ENCODE peak calls at places on chromosomes 2 and 18, in eight cellular contexts. I is fibroblast of villous mesenchyme, D is lung, T is fibroblast of the aortic adventitia, P is astrocyte, N is endothelial cell, B is mammary epithelial cell, E is psoas muscle. H is an unnamed sample.

GRCh38 chr2:170885130-170885791 is 43.8 kb upstream of the GORASP2 start:
- DNase-seq in E (no peak), T (no peak), N (no peak), D (no peak), I (no peak), P (peak; percentile 25), B (peak; percentile 45), H (no peak)

GRCh38 chr18:212780-213179 is 54.4 kb downstream of the USP14 start:
- DNase-seq in P (no peak), E (no peak), T (no peak), I (no peak), D (no peak), B (no peak), N (no peak), H (no peak)

GRCh38 chr2:172427990-172428840 is 829 bp downstream of the ITGA6 start:
- DNase-seq in I (peak; percentile 17), B (peak; percentile 66), E (peak; percentile 26), P (no peak), D (peak; percentile 49), T (no peak), N (peak; percentile 38), H (peak; percentile 50)

GRCh38 chr18:47244041-47244440 is 7.4 kb downstream of the SKOR2 start:
- DNase-seq in T (no peak), D (no peak), I (no peak), P (no peak), E (no peak), N (no peak), B (no peak), H (no peak)

GRCh38 chr2:227871375-227871788 is at the start of gene DAW1:
- DNase-seq in P (peak; percentile 54), N (peak; percentile 85), B (no peak), T (peak; percentile 65), E (peak; percentile 51), D (peak; percentile 78), I (peak; percentile 59), H (no peak)

GRCh38 chr2:100610381-100610831 is 47.6 kb downstream of the PDCL3 start:
- DNase-seq in N (peak; percentile 92), T (peak; percentile 54), E (peak; percentile 71), I (peak; percentile 46), P (peak; percentile 6), B (peak; percentile 37), D (peak; percentile 64), H (peak; percentile 61)

GRCh38 chr2:221200184-221200839 is 371.8 kb downstream of the EPHA4 start:
- DNase-seq in N (no peak), P (no peak), D (no peak), I (no peak), E (no peak), T (no peak), B (no peak), H (no peak)

GRCh38 chr2:7861910-7862702 is 819.8 kb upstream of the ID2 start:
- DNase-seq in N (no peak), P (no peak), I (no peak), B (no peak), D (no peak), T (no peak), E (no peak), H (no peak)

GRCh38 chr2:239880396-239880795 is 144.7 kb downstream of the NDUFA10 start:
- DNase-seq in P (no peak), T (no peak), B (no peak), E (no peak), I (no peak), N (no peak), D (peak; percentile 22), H (no peak)

GRCh38 chr2:7825591-7826312 is 856.1 kb upstream of the ID2 start:
- DNase-seq in D (peak; percentile 50), B (peak; percentile 99), E (no peak), T (peak; percentile 44), I (no peak), N (no peak), P (peak; percentile 97), H (peak; percentile 79)

GRCh38 chr2:118044103-118044716 is 30.3 kb upstream of the CCDC93 start:
- DNase-seq in B (no peak), T (no peak), I (no peak), D (no peak), P (no peak), E (no peak), N (no peak), H (no peak)

DNA sequence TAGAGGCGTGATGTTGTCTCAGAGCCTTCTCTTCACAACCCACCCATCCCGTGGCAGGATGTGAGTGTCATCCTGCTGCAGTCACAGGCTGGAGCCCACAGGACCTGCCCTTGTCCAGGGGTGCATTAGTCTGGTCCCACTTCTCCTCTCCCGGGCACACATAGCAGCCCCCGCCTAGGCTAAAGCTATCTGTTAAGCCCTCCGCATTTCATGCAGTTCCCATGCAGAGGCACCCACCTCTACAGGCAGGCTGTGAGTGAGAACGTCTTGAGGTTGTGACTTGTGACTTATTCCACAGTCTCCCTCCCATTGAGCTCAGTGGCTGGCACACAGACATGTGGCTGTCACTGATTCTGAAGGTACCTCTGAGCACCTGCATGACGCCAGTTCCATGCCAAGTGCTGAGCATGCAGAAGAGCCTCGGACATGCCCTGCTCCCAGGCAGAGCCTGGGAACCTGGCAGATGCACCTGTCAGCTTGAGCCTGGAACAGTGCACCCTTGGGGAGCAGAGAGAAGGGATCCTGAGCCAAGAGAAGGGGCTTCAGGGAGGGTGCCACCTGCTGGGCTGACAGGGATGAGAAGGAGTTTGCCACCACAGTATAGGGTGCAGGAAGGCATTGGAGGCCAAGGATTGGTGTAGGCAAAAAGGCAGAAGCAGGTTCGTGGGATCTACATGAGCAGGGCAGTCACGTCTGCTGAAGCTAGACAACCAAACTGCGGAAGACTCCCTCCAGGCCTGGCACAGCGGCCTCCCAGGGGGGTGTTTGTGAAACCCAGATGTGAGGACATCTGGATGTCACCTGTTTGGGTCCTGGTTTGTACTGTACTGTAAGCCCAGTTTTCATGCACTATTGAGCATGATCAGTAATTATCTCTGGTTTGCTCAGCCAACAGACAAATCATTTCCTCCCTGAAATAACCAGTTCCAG is 213.6 kb downstream of the GLI2 start:
- DNase-seq in E (no peak), N (no peak), T (no peak), D (no peak), B (no peak), P (no peak), I (peak; percentile 13), H (peak; percentile 47)
- TF ChIP-seq CTCF in E (peak; percentile 28), N (no peak), T (peak; percentile 11), D (no peak), B (peak; percentile 54), P (peak; percentile 14), I (peak; percentile 45), H (peak; percentile 29)

DNA sequence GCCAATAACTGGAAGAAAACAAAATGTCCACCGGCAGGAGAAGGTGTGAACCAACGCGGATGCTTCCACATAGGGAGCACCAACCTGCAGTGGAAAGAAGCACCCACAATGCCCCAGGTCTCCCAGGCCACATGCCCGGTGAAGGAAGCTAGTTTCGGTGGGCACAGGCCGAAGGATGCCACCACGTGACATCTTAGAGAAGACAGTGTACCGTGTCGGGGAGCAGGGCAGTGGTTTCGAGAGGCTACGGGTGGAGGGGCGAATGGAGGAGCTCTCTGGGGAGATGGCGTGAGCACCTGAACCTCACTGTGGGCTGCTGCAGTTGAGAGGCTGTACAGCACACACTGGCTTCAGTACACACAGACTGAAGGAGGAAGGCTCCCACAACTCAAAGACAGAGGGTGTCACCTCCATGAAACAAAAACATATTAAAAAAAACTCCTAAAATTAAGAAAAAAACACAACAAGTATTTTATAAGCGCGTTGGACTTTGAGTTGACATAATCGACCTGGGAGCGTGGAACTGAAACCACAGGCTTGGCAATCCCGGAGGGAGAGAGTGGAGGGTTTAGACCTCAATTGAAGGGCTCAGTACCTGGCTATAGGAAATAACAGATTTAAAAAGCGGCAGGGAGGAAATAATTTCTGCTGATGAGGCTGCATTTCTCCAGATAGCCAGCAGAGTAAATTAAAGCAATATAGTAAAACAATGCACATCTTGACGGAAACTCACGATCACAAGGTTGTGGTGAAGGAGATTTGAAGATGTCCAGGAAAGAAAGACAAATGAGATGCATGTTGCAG is 160.1 kb downstream of the RTP5 start:
- DNase-seq in I (no peak), N (no peak), E (no peak), D (no peak), B (no peak), P (no peak), T (no peak), H (no peak)
- TF ChIP-seq CTCF in I (no peak), N (no peak), E (no peak), D (no peak), B (no peak), P (no peak), T (peak; percentile 8), H (no peak)

GRCh38 chr18:76684265-76684664 is 138.1 kb upstream of the ZNF236 start:
- DNase-seq in D (no peak), I (no peak), N (no peak), T (no peak), P (no peak), E (no peak), B (no peak), H (no peak)

GRCh38 chr18:76674596-76674995 is 147.8 kb upstream of the ZNF236 start:
- DNase-seq in I (no peak), B (no peak), D (no peak), P (no peak), N (no peak), T (no peak), E (no peak), H (no peak)

GRCh38 chr18:76679877-76680276 is 142.5 kb upstream of the ZNF236 start:
- DNase-seq in T (no peak), N (peak; percentile 48), D (no peak), E (no peak), I (no peak), B (no peak), P (no peak), H (no peak)

GRCh38 chr18:76678248-76678647 is 144.1 kb upstream of the ZNF236 start:
- DNase-seq in D (no peak), E (peak; percentile 34), N (no peak), T (no peak), P (no peak), I (no peak), B (no peak), H (no peak)

GRCh38 chr18:76679259-76679658 is 143.1 kb upstream of the ZNF236 start:
- DNase-seq in T (no peak), P (no peak), E (no peak), N (no peak), D (no peak), I (no peak), B (no peak), H (no peak)
- TF ChIP-seq CTCF in T (no peak), P (no peak), E (no peak), N (no peak), D (no peak), I (no peak), B (no peak), H (no peak)

GRCh38 chr2:25201794-25202193 is 33.4 kb upstream of the POMC start:
- DNase-seq in T (no peak), I (no peak), E (no peak), N (no peak), P (no peak), D (no peak), B (no peak), H (no peak)

GRCh38 chr2:25202290-25202689 is 33.9 kb upstream of the POMC start:
- DNase-seq in B (no peak), N (no peak), D (no peak), P (no peak), E (no peak), I (no peak), T (no peak), H (no peak)

GRCh38 chr2:25204190-25204838 is 35.9 kb upstream of the POMC start:
- DNase-seq in N (no peak), I (no peak), E (no peak), B (no peak), P (no peak), T (no peak), D (no peak), H (no peak)

GRCh38 chr2:25198209-25198525 is 29.8 kb upstream of the POMC start:
- DNase-seq in P (no peak), T (no peak), I (no peak), D (no peak), B (no peak), N (no peak), E (no peak), H (no peak)

GRCh38 chr2:25201265-25201664 is 32.9 kb upstream of the POMC start:
- DNase-seq in I (no peak), B (no peak), P (no peak), T (no peak), D (no peak), E (no peak), N (no peak), H (peak; percentile 5)
- TF ChIP-seq CTCF in I (peak; percentile 28), B (peak; percentile 29), P (peak; percentile 23), T (peak; percentile 26), D (no peak), E (no peak), N (peak; percentile 41), H (no peak)